ENCODE peak calls at places on chromosome 15, in seven cellular contexts. N is HCT116, V is K562, U is H1, G is SK-N-SH, T is GM12878, S is HepG2. Z is an unnamed sample.

GRCh38 chr15:73284073-73284472 is 84.7 kb downstream of the HCN4 start:
- DNase-seq in S (no peak), V (no peak), U (no peak), N (no peak), T (no peak), G (peak), Z (no peak)

GRCh38 chr15:44633603-44634002 is 29.9 kb downstream of the SPG11 start:
- DNase-seq in V (no peak), U (no peak), N (no peak), G (no peak), S (no peak), T (no peak), Z (no peak)

GRCh38 chr15:78329625-78330024 is 10.5 kb upstream of the CRABP1 start:
- DNase-seq in V (no peak), S (no peak), N (no peak), U (no peak), G (no peak), T (no peak), Z (no peak)

GRCh38 chr15:40320931-40321371 is 2.5 kb upstream of the INAFM2 start:
- DNase-seq in T (no peak), U (no peak), V (peak), S (peak), G (peak), N (peak), Z (peak)

GRCh38 chr15:70545526-70545925 is 217.8 kb downstream of the UACA start:
- DNase-seq in N (no peak), S (no peak), T (no peak), G (no peak), U (peak), V (no peak), Z (no peak)

GRCh38 chr15:91926871-91927270 is 73.4 kb downstream of the SLCO3A1 start:
- DNase-seq in T (no peak), G (no peak), V (no peak), N (no peak), U (no peak), S (no peak), Z (no peak)

GRCh38 chr15:78715930-78716329 is 74.9 kb upstream of the CHRNB4 start:
- DNase-seq in G (no peak), T (no peak), N (no peak), S (no peak), U (no peak), V (no peak), Z (no peak)

GRCh38 chr15:59335197-59335786 is 37.4 kb downstream of the MYO1E start:
- DNase-seq in G (no peak), U (no peak), N (no peak), T (no peak), V (no peak), S (peak), Z (no peak)

GRCh38 chr15:89087830-89088604 is at the start of gene ABHD2:
- DNase-seq in U (peak), G (peak), N (peak), S (peak), V (peak), T (peak), Z (peak)

GRCh38 chr15:85073556-85074194 is 92.0 kb downstream of the PDE8A start:
- DNase-seq in V (no peak), G (no peak), T (no peak), U (no peak), N (no peak), S (no peak), Z (no peak)

GRCh38 chr15:40340740-40341400 is at the start of gene CCDC9B:
- DNase-seq in U (peak), N (peak), G (peak), V (peak), S (peak), T (no peak), Z (peak)

GRCh38 chr15:62779041-62779810 is 263.3 kb upstream of the TPM1 start:
- DNase-seq in T (no peak), S (no peak), V (no peak), N (no peak), U (no peak), G (no peak), Z (no peak)

GRCh38 chr15:78909791-78910228 is 35.0 kb downstream of the CTSH start:
- DNase-seq in T (peak), N (peak), S (peak), G (peak), U (peak), V (peak), Z (peak)

GRCh38 chr15:65087873-65088642 is 11.5 kb downstream of the KBTBD13 start:
- DNase-seq in G (no peak), S (no peak), T (no peak), N (no peak), U (no peak), V (no peak), Z (no peak)

GRCh38 chr15:38647683-38648082 is 83.1 kb upstream of the RASGRP1 start:
- DNase-seq in T (no peak), S (peak), V (no peak), U (no peak), G (no peak), N (peak), Z (peak)

GRCh38 chr15:58921267-58921666 is 12.2 kb downstream of the SLTM start:
- DNase-seq in G (no peak), T (no peak), U (no peak), S (no peak), N (no peak), V (no peak), Z (no peak)

GRCh38 chr15:101114610-101115009 is 137.2 kb downstream of the CHSY1 start:
- DNase-seq in N (no peak), T (no peak), V (no peak), G (no peak), S (no peak), U (no peak), Z (no peak)

GRCh38 chr15:99442268-99442897 is 123.4 kb upstream of the MEF2A start:
- DNase-seq in G (peak), V (no peak), S (no peak), T (no peak), N (peak), U (no peak), Z (peak)

GRCh38 chr15:33114484-33114767 is 80.1 kb downstream of the FMN1 start:
- DNase-seq in S (no peak), V (no peak), U (no peak), N (no peak), T (no peak), G (no peak), Z (no peak)

GRCh38 chr15:70521576-70522322 is 241.6 kb downstream of the UACA start:
- DNase-seq in N (no peak), U (no peak), V (no peak), G (no peak), S (no peak), T (no peak), Z (no peak)

GRCh38 chr15:46129145-46129544 is 494.3 kb downstream of the SQOR start:
- DNase-seq in T (no peak), V (no peak), G (no peak), U (no peak), N (no peak), S (no peak), Z (no peak)

GRCh38 chr15:65833501-65834220 is 35.6 kb upstream of the RAB11A start:
- DNase-seq in T (no peak), N (no peak), S (peak), U (no peak), G (peak), V (no peak), Z (no peak)

GRCh38 chr15:75358771-75359536 is 9.5 kb downstream of the MAN2C1 start:
- DNase-seq in T (no peak), N (no peak), S (no peak), U (no peak), G (no peak), V (no peak), Z (no peak)

GRCh38 chr15:45670511-45670910 is 35.7 kb downstream of the SQOR start:
- DNase-seq in T (no peak), S (no peak), U (no peak), V (no peak), N (no peak), G (no peak), Z (no peak)

GRCh38 chr15:45587861-45588170 is 637 bp downstream of the BLOC1S6 start:
- DNase-seq in T (no peak), G (no peak), N (no peak), S (no peak), V (no peak), U (no peak), Z (no peak)

GRCh38 chr15:40436116-40436891 is 4.4 kb upstream of the BAHD1 start:
- DNase-seq in T (no peak), G (peak), V (peak), U (peak), N (no peak), S (no peak), Z (peak)

GRCh38 chr15:86021281-86022264 is 58.1 kb upstream of the AGBL1 start:
- DNase-seq in G (peak), T (no peak), S (no peak), U (no peak), V (no peak), N (no peak), Z (no peak)

GRCh38 chr15:74422723-74423442 is 10.9 kb downstream of the SEMA7A start:
- DNase-seq in G (no peak), U (no peak), S (peak), V (no peak), T (no peak), N (no peak), Z (peak)

GRCh38 chr15:66016199-66016598 is 146.9 kb downstream of the RAB11A start:
- DNase-seq in S (no peak), G (no peak), T (no peak), V (no peak), N (no peak), U (no peak), Z (no peak)

GRCh38 chr15:48222627-48223026 is 16.5 kb downstream of the SLC12A1 start:
- DNase-seq in G (no peak), S (no peak), T (no peak), N (no peak), U (no peak), V (no peak), Z (no peak)

GRCh38 chr15:44713006-44713966 is 2.0 kb downstream of the B2M start:
- DNase-seq in N (no peak), V (peak), U (no peak), S (peak), G (peak), T (no peak), Z (no peak)

GRCh38 chr15:85403745-85404144 is 23.3 kb downstream of the AKAP13 start:
- DNase-seq in S (no peak), U (no peak), G (no peak), T (no peak), N (no peak), V (no peak), Z (no peak)

GRCh38 chr15:66440501-66440900 is 53.8 kb downstream of the MAP2K1 start:
- DNase-seq in N (no peak), V (no peak), U (no peak), T (no peak), S (no peak), G (no peak), Z (no peak)

GRCh38 chr15:22880068-22880980 is 41.9 kb downstream of the NIPA2 start:
- DNase-seq in V (no peak), G (no peak), S (no peak), T (no peak), N (no peak), U (no peak), Z (no peak)

GRCh38 chr15:27059610-27060202 is 88.7 kb downstream of the GABRG3 start:
- DNase-seq in N (peak), U (peak), G (peak), V (peak), T (no peak), S (peak), Z (peak)
- TF ChIP-seq JUND in N (no peak), U (no peak), G (no peak), V (no peak), T (no peak), S (no peak), Z (no peak)

GRCh38 chr15:35980719-35981118 is 434.8 kb upstream of the DPH6 start:
- DNase-seq in V (no peak), T (no peak), S (no peak), N (no peak), U (no peak), G (no peak), Z (no peak)
- TF ChIP-seq JUND in V (no peak), T (no peak), S (no peak), N (no peak), U (no peak), G (peak), Z (no peak)

DNA sequence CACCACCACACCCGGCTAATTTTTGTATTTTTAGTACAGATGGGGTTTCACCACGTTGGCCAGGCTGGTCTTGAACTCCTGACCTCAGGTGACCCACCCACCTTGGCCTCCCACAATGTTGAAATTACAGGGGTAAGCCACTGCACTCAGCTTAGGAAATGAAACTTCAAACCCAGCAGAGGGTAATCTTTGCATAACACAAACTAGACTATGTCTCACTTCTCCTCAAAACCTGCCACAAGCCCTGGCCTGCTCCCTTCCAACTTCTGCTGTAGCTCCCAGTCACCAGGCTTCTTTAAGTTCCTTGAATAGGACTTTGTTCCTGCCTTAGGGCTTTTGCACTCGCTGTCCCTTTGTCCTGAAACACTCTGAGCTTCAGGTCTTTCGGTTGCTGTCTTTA is 39.2 kb upstream of the SEMA4B start:
- DNase-seq in G (no peak), T (peak), S (no peak), U (no peak), V (no peak), N (no peak), Z (peak)
- TF ChIP-seq JUND in G (no peak), T (no peak), S (no peak), U (no peak), V (no peak), N (no peak), Z (no peak)

GRCh38 chr15:57158589-57158988 is 217.7 kb upstream of the CGNL1 start:
- DNase-seq in U (no peak), G (peak), V (no peak), S (no peak), N (no peak), T (no peak), Z (peak)
- TF ChIP-seq JUND in U (no peak), G (peak), V (no peak), S (no peak), N (no peak), T (no peak), Z (no peak)

GRCh38 chr15:43150171-43150929 is 17.0 kb downstream of the TMEM62 start:
- DNase-seq in N (no peak), V (peak), U (no peak), T (no peak), G (no peak), S (no peak), Z (no peak)
- TF ChIP-seq JUND in N (no peak), V (no peak), U (no peak), T (no peak), G (peak), S (no peak), Z (no peak)

GRCh38 chr15:94125698-94126097 is 105.7 kb upstream of the MCTP2 start:
- DNase-seq in G (no peak), V (no peak), N (no peak), T (no peak), U (no peak), S (no peak), Z (no peak)
- TF ChIP-seq JUND in G (no peak), V (no peak), N (no peak), T (no peak), U (no peak), S (no peak), Z (no peak)

GRCh38 chr15:51869074-51869425 is 39.6 kb downstream of the TMOD3 start:
- DNase-seq in N (peak), T (no peak), S (peak), U (no peak), G (peak), V (no peak), Z (no peak)
- TF ChIP-seq JUND in N (peak), T (no peak), S (no peak), U (no peak), G (peak), V (no peak), Z (no peak)

GRCh38 chr15:82656641-82657266 is 9.6 kb upstream of the CPEB1 start:
- DNase-seq in V (no peak), U (no peak), S (no peak), G (no peak), N (no peak), T (no peak), Z (no peak)
- TF ChIP-seq JUND in V (no peak), U (no peak), S (no peak), G (no peak), N (no peak), T (no peak), Z (no peak)